ENCODE peak calls at places on chromosome 18, in seven cellular contexts. T is NCI-H1417; J is NCI-H446; W is HEK293T; X is activated T-helper 2 cell treated with anti-CD3 and anti-CD28 coated beads, Interferon-gamma antibody, Interleukin-2, Interleukin-4, amounts not matched to agents 10 μg/mL and 5 μg/mL and 100 μg/mL, durations not matched to agents 14 hours and 24 hours and 36 hours; C is CD4-positive, CD25-positive, alpha-beta regulatory T cell; M is stimulated activated CD4-positive, alpha-beta T cell treated with anti-CD3 and anti-CD28 coated beads, Interleukin-1b, Interleukin-23, amount 100 ng/mL, for 24 hours. N is an unnamed sample.

GRCh38 chr18:7683753-7684152 is 116.6 kb downstream of the PTPRM start:
- DNase-seq in J (no peak), T (no peak), W (no peak), X (no peak), M (no peak), C (no peak), N (no peak)

GRCh38 chr18:74951165-74951760 is 257.7 kb downstream of the PTGR3 start:
- DNase-seq in M (no peak), J (peak), T (no peak), C (peak), X (no peak), W (no peak), N (no peak)

GRCh38 chr18:70501358-70501757 is 212.5 kb downstream of the SOCS6 start:
- DNase-seq in T (no peak), X (no peak), W (no peak), J (no peak), C (no peak), M (no peak), N (no peak)

GRCh38 chr18:832085-832681 is 20.1 kb upstream of the YES1 start:
- DNase-seq in C (no peak), T (peak), M (no peak), J (no peak), W (no peak), X (peak), N (no peak)

GRCh38 chr18:78721986-78722385 is 257.6 kb upstream of the SALL3 start:
- DNase-seq in X (no peak), W (no peak), T (no peak), C (no peak), J (no peak), M (no peak), N (no peak)

GRCh38 chr18:36811955-36812354 is 16.8 kb downstream of the TPGS2 start:
- DNase-seq in W (no peak), X (no peak), T (no peak), M (no peak), C (no peak), J (no peak), N (no peak)

GRCh38 chr18:23207191-23207955 is 72.1 kb downstream of the CABLES1 start:
- DNase-seq in C (no peak), X (no peak), M (no peak), T (no peak), W (peak), J (no peak), N (no peak)

GRCh38 chr18:13264091-13264777 is 45.7 kb downstream of the LDLRAD4 start:
- DNase-seq in W (no peak), C (no peak), M (no peak), T (no peak), X (no peak), J (no peak), N (peak)

GRCh38 chr18:34981487-34981886 is 59.7 kb upstream of the MAPRE2 start:
- DNase-seq in X (no peak), W (no peak), C (no peak), T (no peak), J (no peak), M (no peak), N (no peak)

GRCh38 chr18:14943486-14943885 is 195.5 kb downstream of the ANKRD30B start:
- DNase-seq in J (no peak), T (no peak), M (no peak), X (no peak), W (no peak), C (no peak), N (no peak)

GRCh38 chr18:22844643-22845042 is 88.5 kb upstream of the RBBP8 start:
- DNase-seq in C (no peak), W (no peak), M (no peak), J (no peak), T (no peak), X (no peak), N (no peak)

GRCh38 chr18:32389868-32390267 is 80.8 kb downstream of the GAREM1 start:
- DNase-seq in W (no peak), X (no peak), C (no peak), J (peak), M (no peak), T (peak), N (no peak)

GRCh38 chr18:37524546-37525301 is 40.9 kb downstream of the CELF4 start:
- DNase-seq in M (no peak), X (no peak), T (no peak), C (no peak), J (no peak), W (peak), N (no peak)

GRCh38 chr18:24926649-24927048 is 425.3 kb downstream of the ZNF521 start:
- DNase-seq in C (no peak), X (no peak), J (no peak), W (no peak), M (no peak), T (no peak), N (no peak)

GRCh38 chr18:28831908-28832307 is 655.0 kb upstream of the CDH2 start:
- DNase-seq in C (no peak), J (no peak), W (no peak), M (no peak), T (no peak), X (no peak), N (no peak)

GRCh38 chr18:8735274-8735673 is 29.9 kb downstream of the MTCL1 start:
- DNase-seq in T (no peak), W (no peak), C (no peak), X (no peak), M (no peak), J (no peak), N (no peak)

GRCh38 chr18:77157312-77157711 is 24.7 kb upstream of the MBP start:
- DNase-seq in C (no peak), W (no peak), M (no peak), T (no peak), X (no peak), J (no peak), N (no peak)

GRCh38 chr18:2871111-2871720 is 24.4 kb downstream of the EMILIN2 start:
- DNase-seq in M (no peak), T (no peak), X (no peak), J (no peak), C (no peak), W (no peak), N (no peak)

GRCh38 chr18:10270160-10270571 is 184.3 kb upstream of the APCDD1 start:
- DNase-seq in M (no peak), C (no peak), T (no peak), X (no peak), J (no peak), W (no peak), N (no peak)

GRCh38 chr18:48792611-48793368 is 158.0 kb downstream of the SMAD7 start:
- DNase-seq in X (no peak), J (no peak), C (no peak), T (no peak), W (no peak), M (no peak), N (peak)

GRCh38 chr18:3916082-3916481 is 466.1 kb downstream of the TGIF1 start:
- DNase-seq in W (no peak), C (no peak), X (no peak), T (no peak), M (no peak), J (peak), N (no peak)

GRCh38 chr18:8443505-8443904 is 165.7 kb upstream of the RAB12 start:
- DNase-seq in C (no peak), J (no peak), W (no peak), T (no peak), X (no peak), M (no peak), N (no peak)

GRCh38 chr18:57441395-57441794 is 6.2 kb downstream of the ONECUT2 start:
- DNase-seq in T (no peak), J (no peak), X (no peak), W (no peak), M (no peak), C (no peak), N (no peak)

N was measured in uterus.